ENCODE peak calls at places on chromosomes 4 and X, in nine cellular contexts. U is body of pancreas; W is heart left ventricle; P is CD8-positive, alpha-beta T cell; N is GM23248; T is mesendoderm; S is naive thymus-derived CD4-positive, alpha-beta T cell; H is cardiac muscle cell; K is spleen. I is an unnamed sample.

GRCh38 chr4:15336410-15337184 is 91.2 kb upstream of the C1QTNF7 start:
- DNase-seq in U (no peak), W (no peak), P (no peak), N (peak; percentile 69), T (peak; percentile 91), S (no peak), H (no peak), K (no peak), I (no peak)

GRCh38 chr4:137363496-137363895 is 168.8 kb downstream of the PCDH18 start:
- DNase-seq in U (no peak), W (no peak), P (no peak), N (no peak), T (no peak), S (no peak), H (no peak), K (no peak), I (no peak)

GRCh38 chrX:81708506-81708905 is 506.6 kb downstream of the SH3BGRL start:
- DNase-seq in U (no peak), W (no peak), P (no peak), N (no peak), T (no peak), S (no peak), H (no peak), K (no peak), I (no peak)

GRCh38 chr4:70152088-70152487 is 1.9 kb upstream of the PRR27 start:
- DNase-seq in U (no peak), W (no peak), P (no peak), N (no peak), T (no peak), S (no peak), H (no peak), K (no peak), I (no peak)

GRCh38 chrX:16737024-16737423 is 17.6 kb downstream of the SYAP1 start:
- DNase-seq in U (no peak), W (no peak), P (no peak), N (no peak), T (no peak), S (no peak), H (no peak), K (no peak), I (no peak)

GRCh38 chr4:91279899-91280298 is 1023.9 kb upstream of the GRID2 start:
- DNase-seq in U (no peak), W (peak; percentile 13), P (no peak), N (no peak), T (no peak), S (no peak), H (no peak), K (no peak), I (no peak)

GRCh38 chrX:350148-350533 is 31.5 kb upstream of the GTPBP6 start:
- DNase-seq in U (no peak), W (no peak), P (no peak), N (no peak), T (no peak), S (no peak), H (no peak), K (peak; percentile 76), I (no peak)

GRCh38 chrX:120753413-120754251 is 122.0 kb downstream of the CT47B1 start:
- DNase-seq in U (no peak), W (no peak), P (no peak), N (no peak), T (no peak), S (no peak), H (no peak), K (no peak), I (no peak)

GRCh38 chr4:125357675-125358074 is 42.9 kb downstream of the FAT4 start:
- DNase-seq in U (no peak), W (no peak), P (no peak), N (no peak), T (peak; percentile 49), S (no peak), H (no peak), K (no peak), I (no peak)

GRCh38 chr4:1043658-1044468 is 32.4 kb downstream of the FGFRL1 start:
- DNase-seq in U (peak; percentile 88), W (peak; percentile 73), P (no peak), N (peak; percentile 100), T (peak; percentile 97), S (no peak), H (no peak), K (peak; percentile 72), I (no peak)

GRCh38 chrX:27910412-27910811 is 70.8 kb downstream of the DCAF8L1 start:
- DNase-seq in U (no peak), W (no peak), P (no peak), N (no peak), T (no peak), S (no peak), H (no peak), K (no peak), I (no peak)

GRCh38 chrX:12961191-12961718 is 13.7 kb upstream of the TMSB4X start:
- DNase-seq in U (no peak), W (no peak), P (no peak), N (peak; percentile 19), T (no peak), S (no peak), H (no peak), K (no peak), I (no peak)

GRCh38 chr4:184477201-184477999 is 3.0 kb upstream of the IRF2 start:
- DNase-seq in U (peak; percentile 24), W (no peak), P (no peak), N (no peak), T (no peak), S (no peak), H (no peak), K (no peak), I (no peak)

GRCh38 chr4:25425361-25425760 is 48.3 kb downstream of the ANAPC4 start:
- DNase-seq in U (no peak), W (no peak), P (no peak), N (no peak), T (no peak), S (no peak), H (no peak), K (no peak), I (no peak)

GRCh38 chr4:25421819-25422511 is 44.9 kb downstream of the ANAPC4 start:
- DNase-seq in U (no peak), W (no peak), P (no peak), N (no peak), T (no peak), S (no peak), H (no peak), K (no peak), I (no peak)

GRCh38 chr4:25423548-25423947 is 46.5 kb downstream of the ANAPC4 start:
- DNase-seq in U (no peak), W (no peak), P (no peak), N (no peak), T (no peak), S (no peak), H (no peak), K (no peak), I (no peak)

GRCh38 chr4:25427871-25428270 is 50.8 kb downstream of the ANAPC4 start:
- DNase-seq in U (no peak), W (no peak), P (no peak), N (no peak), T (no peak), S (no peak), H (no peak), K (no peak), I (no peak)

DNA sequence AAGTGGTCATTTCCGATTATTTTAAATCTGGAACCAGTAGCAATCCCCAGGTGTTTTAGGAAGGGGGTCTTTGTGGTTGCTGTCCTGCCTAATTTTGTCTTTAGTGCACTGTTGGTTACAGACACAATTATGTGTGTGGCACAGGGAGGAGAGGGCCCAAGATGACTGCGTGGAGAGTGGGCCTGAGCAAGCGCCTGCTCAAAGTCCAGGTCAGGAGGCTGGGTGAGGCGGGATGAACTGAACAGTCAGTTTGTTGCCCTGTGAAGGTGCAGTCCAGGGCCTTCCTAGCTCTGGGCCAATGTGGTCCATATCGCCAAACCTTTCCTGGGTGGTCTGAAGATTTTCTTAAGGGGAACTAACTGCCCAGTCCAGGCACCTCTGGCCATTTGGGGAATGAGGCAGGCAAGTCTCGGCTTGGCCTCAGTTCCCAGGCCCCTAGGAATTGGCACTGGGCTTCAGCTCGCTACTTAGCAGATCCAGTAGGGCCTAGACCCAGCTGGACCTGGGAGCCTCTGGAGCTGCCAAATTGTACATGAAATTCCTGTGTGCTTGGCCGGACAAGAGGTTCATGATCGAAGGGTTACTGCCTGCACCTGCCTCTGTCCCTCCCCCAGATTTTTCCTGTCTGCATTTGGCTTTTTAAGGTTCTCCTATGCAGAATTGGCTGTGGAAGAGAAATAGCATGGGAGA is 47.6 kb downstream of the ANAPC4 start:
- DNase-seq in U (no peak), W (peak; percentile 21), P (no peak), N (no peak), T (no peak), S (no peak), H (no peak), K (no peak), I (no peak)
- H3K27ac ChIP-seq in U (no peak overlapping the region), W (no peak overlapping the region), P (no peak overlapping the region), N (no peak overlapping the region), T (no peak overlapping the region), S (no peak overlapping the region), H (no peak overlapping the region), K (no peak overlapping the region), I (no peak overlapping the region)

GRCh38 chr4:38804654-38805295 is at the start of gene TLR1:
- DNase-seq in U (no peak), W (no peak), P (no peak), N (peak; percentile 56), T (peak; percentile 11), S (peak; percentile 65), H (peak; percentile 8), K (no peak), I (no peak)

GRCh38 chr4:38802561-38803355 is 1.8 kb downstream of the TLR1 start:
- DNase-seq in U (no peak), W (no peak), P (no peak), N (no peak), T (peak; percentile 33), S (no peak), H (no peak), K (no peak), I (no peak)

GRCh38 chr4:38805530-38806145 is 1.0 kb upstream of the TLR1 start:
- DNase-seq in U (peak; percentile 52), W (peak; percentile 50), P (peak; percentile 16), N (peak; percentile 12), T (no peak), S (no peak), H (no peak), K (peak; percentile 79), I (no peak)

GRCh38 chr4:38800956-38801450 is 3.6 kb downstream of the TLR1 start:
- DNase-seq in U (no peak), W (no peak), P (no peak), N (no peak), T (no peak), S (no peak), H (no peak), K (no peak), I (no peak)

GRCh38 chr4:38803833-38804653 is 548 bp downstream of the TLR1 start:
- DNase-seq in U (no peak), W (no peak), P (peak; percentile 28), N (no peak), T (no peak), S (no peak), H (no peak), K (no peak), I (no peak)
- H3K4me3 ChIP-seq in U (no peak overlapping the region), W (peak overlapping the region; percentile 45), P (peak overlapping the region; percentile 44), N (no peak overlapping the region), T (no peak overlapping the region), S (peak overlapping the region; percentile 51), H (no peak overlapping the region), K (peak overlapping the region; percentile 41), I (peak overlapping the region; percentile 50)

GRCh38 chr4:7932333-7932732 is 7.3 kb downstream of the AFAP1 start:
- DNase-seq in U (no peak), W (no peak), P (no peak), N (no peak), T (no peak), S (no peak), H (no peak), K (no peak), I (no peak)
- H3K27ac ChIP-seq in U (no peak overlapping the region), W (no peak overlapping the region), P (no peak overlapping the region), N (no peak overlapping the region), T (no peak overlapping the region), S (no peak overlapping the region), H (no peak overlapping the region), K (no peak overlapping the region), I (no peak overlapping the region)

GRCh38 chrX:74422029-74422352 is 698 bp downstream of the SLC16A2 start:
- DNase-seq in U (no peak), W (no peak), P (no peak), N (no peak), T (no peak), S (no peak), H (no peak), K (no peak), I (no peak)
- H3K4me3 ChIP-seq in U (no peak overlapping the region), W (peak overlapping the region; percentile 78), P (no peak overlapping the region), N (peak overlapping the region; percentile 79), T (peak overlapping the region; percentile 16), S (peak overlapping the region; percentile 27), H (peak overlapping the region; percentile 40), K (peak overlapping the region; percentile 40), I (peak overlapping the region; percentile 52)

I was measured in effector memory CD4-positive, alpha-beta T cell.